ENCODE peak calls at places on chromosomes 4 and X, in four cellular contexts. G, S, M and Y are unnamed samples.

GRCh38 chrX:53681661-53682060 is 4.9 kb downstream of the HUWE1 start:
- DNase-seq in G (peak), S (no peak), M (no peak), Y (peak)

GRCh38 chr4:101791189-101791572 is 651 bp downstream of the BANK1 start:
- DNase-seq in G (no peak), S (no peak), M (no peak), Y (no peak)

GRCh38 chrX:31717474-31717873 is 645.6 kb upstream of the FTHL17 start:
- DNase-seq in G (no peak), M (no peak), S (no peak), Y (no peak)

GRCh38 chrX:11733614-11734013 is 24.4 kb upstream of the MSL3 start:
- DNase-seq in G (no peak), M (no peak), S (no peak), Y (no peak)

GRCh38 chr4:145909331-145909730 is 29.3 kb downstream of the ZNF827 start:
- DNase-seq in S (peak), M (peak), G (peak), Y (no peak)

GRCh38 chrX:30593435-30594200 is 16.1 kb upstream of the TASL start:
- DNase-seq in G (no peak), M (no peak), S (no peak), Y (peak)

GRCh38 chr4:3082915-3083515 is 8.5 kb downstream of the HTT start:
- DNase-seq in G (no peak), S (no peak), M (no peak), Y (no peak)

GRCh38 chr4:86594559-86595425 is 677 bp downstream of the PTPN13 start:
- DNase-seq in G (peak), S (peak), M (peak), Y (peak)

GRCh38 chrX:130261494-130261893 is 7.2 kb downstream of the ZNF280C start:
- DNase-seq in G (no peak), M (no peak), S (no peak), Y (no peak)

DNA sequence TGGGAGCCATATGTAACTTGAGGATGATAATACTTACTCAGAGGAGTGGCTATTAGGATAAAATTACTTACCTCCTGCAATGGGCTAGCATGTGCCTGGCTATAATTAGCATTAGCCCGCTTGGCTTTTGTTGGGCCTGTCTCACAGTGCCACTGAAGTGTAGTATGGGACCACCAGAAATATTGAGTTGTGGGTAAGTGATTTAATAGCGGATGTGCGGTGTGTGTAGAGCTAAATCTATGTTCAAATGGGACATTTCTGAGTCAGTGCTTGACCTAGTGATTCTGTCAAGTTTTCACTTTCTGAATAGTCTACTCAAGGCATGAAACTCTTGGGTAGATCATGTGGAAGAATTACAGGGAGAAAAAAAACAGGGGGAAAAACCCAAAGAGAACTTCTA is 3.5 kb upstream of the CLNK start:
- DNase-seq in G (no peak), M (no peak), S (no peak), Y (no peak)
- TF ChIP-seq CTCF in G (no peak), M (no peak), S (no peak), Y (no peak)

DNA sequence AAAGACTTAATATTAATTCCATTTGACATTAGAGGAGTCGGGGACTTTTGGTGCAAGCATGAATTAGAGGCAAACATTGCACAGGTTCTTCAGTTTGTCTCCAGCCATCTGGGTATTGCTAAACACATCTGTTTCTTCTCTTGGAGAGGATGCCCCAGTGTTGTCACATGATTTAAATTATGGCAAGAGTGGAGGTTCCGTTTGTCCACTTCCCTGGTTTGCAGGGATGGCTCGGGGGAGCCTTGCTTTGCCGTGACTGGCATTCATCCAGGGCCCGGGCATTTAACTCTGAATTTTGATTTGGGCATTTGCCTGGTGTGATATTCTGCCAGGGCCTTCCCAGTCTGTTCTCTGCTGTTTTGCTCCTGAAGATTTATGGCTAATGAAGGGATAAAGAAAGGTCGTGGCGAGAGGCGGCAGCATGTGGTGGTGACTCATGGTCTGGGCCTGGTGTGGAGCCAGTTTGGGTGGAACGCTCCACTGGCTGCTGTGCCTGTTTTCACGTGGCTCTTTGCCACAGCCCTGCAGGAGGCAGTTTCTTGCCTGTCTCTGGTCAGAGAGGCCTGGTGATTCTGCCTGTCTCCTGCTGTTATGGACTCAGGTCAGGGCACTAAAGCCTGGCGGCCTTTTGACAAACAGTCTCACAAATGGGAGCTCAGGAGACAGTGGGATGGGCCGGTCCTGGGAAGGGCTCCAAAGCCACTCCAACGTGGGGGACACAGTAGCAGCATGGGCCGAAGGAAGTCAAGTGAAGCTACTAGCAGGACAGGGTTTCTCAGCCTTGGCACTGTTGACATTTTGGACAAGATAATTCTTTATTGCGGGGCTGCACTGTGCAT is 99.4 kb upstream of the PGRMC2 start:
- DNase-seq in M (peak), S (peak), G (peak), Y (no peak)
- TF ChIP-seq CTCF in M (peak), S (no peak), G (no peak), Y (no peak)

DNA sequence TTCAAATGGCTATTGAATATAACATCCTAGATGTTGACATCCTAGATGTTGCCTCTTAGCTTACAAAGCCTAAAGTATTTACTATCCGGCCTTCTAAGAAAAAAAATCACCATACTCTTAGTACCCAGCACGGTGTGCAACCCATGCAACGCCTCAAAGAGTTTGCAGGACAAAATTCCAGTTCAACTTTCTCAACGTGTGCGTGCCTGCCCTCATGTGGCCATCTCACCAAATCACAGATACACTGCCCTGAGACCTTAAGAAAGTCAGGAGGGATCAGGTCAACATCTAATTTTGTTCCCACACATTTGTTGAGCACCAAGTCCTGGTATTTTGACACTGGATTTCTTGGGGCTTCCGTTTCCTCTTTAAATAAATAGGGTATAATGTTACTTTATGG is 68.3 kb downstream of the CRMP1 start:
- DNase-seq in M (no peak), G (peak), S (no peak), Y (peak)
- TF ChIP-seq CTCF in M (no peak), G (peak), S (no peak), Y (no peak)

DNA sequence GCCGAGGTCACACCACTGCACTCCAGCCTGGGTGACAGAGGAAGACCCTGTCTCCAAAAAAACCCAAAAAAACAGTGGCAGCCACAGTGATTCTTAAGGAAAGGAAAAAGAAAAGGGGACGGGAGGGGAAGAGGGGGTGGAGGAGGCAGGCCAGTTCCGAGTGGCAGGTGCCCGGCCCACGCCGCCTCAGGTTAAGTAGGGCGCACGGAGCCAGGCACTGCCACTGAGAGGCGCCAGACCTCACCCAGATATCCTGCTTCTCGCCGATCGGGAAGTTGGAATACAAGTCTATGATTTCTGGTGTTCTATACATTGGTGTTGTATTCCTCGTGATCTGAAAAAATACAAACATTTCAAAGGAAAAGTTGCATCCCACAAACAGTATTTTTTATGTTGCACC is 35.9 kb downstream of the GAK start:
- DNase-seq in S (no peak), M (no peak), G (no peak), Y (no peak)
- TF ChIP-seq CTCF in S (no peak), M (no peak), G (no peak), Y (no peak)

DNA sequence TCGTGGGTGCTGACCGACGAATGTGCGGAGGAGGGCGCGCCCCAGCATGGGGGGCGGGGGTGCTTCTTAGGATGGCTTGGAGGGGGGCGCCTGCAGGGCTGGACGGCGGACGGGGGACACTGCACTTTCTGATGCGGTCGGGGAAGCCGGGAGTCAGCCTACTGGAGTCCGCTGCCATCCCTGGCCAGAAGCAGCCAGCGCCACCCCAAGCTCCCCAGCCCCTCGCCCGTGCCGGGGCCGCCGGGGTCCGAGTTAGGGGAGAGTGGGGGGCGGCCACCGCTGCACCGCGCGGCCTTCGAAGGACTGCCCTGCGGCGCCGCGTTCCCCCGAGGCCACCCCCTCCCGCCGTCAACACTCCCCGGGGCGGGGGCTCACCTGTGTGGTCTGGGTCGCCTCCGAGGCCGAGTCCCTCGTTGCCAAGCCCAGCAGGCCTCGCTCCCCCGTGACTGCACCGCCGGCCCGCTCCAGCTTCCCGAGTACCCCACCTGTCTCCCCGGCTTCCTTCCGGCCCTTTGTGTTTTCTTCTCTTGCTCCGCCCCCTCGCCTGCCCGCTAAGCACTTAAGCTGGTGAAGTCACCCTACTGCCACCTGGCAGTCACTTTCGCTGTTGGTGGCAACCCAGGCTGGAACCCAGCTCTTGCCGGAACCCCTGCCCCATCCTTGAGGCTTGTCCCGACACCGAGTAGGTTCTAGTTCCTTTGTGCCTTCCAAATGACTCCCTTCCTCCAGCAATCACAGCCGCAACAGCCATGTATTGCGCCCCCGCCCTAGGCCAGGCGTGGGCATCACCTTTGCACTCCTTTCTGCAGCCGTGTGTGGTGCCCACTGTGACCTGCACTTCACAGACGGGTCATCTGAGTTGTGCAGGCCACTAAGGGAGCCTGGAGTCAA is at the start of gene OCIAD2:
- DNase-seq in M (peak), G (no peak), S (peak), Y (peak)
- TF ChIP-seq CTCF in M (peak), G (no peak), S (no peak), Y (peak)